ENCODE peak calls at places on chromosomes 2 and 18, in nine cellular contexts. D, U, C, T, X, Y, N, P and L are unnamed samples. For H3K9me3 and H3K4me1, the result is how much of the 10 kb centered on the place peaks cover.

GRCh38 chr2:236629961-236630872 is 60.6 kb downstream of the ACKR3 start:
- DNase-seq in T (no peak), P (no peak), N (no peak), Y (no peak), X (peak), U (no peak), D (no peak), C (peak), L (no peak)

GRCh38 chr2:236257171-236257570 is 7.0 kb downstream of the ASB18 start:
- DNase-seq in U (no peak), D (no peak), N (no peak), T (no peak), X (no peak), Y (no peak), P (no peak), C (no peak), L (no peak)

GRCh38 chr2:98388081-98388480 is 41.8 kb downstream of the CNGA3 start:
- DNase-seq in T (no peak), X (no peak), P (no peak), Y (no peak), D (no peak), N (no peak), C (no peak), U (no peak), L (no peak)

GRCh38 chr18:28594034-28594433 is 417.1 kb upstream of the CDH2 start:
- DNase-seq in C (no peak), T (no peak), U (no peak), X (no peak), Y (no peak), N (no peak), D (no peak), P (no peak), L (no peak)

GRCh38 chr2:109213646-109214417 is 84.8 kb downstream of the SH3RF3 start:
- DNase-seq in P (no peak), C (no peak), T (no peak), U (peak), D (no peak), Y (peak), N (peak), X (no peak), L (peak)

GRCh38 chr2:48126180-48126579 is 219.9 kb upstream of the FBXO11 start:
- DNase-seq in C (no peak), P (no peak), N (no peak), U (no peak), Y (no peak), T (no peak), D (no peak), X (no peak), L (no peak)

GRCh38 chr18:51030537-51031258 is 685 bp downstream of the SMAD4 start:
- DNase-seq in T (peak), U (peak), P (peak), C (peak), X (peak), D (no peak), N (peak), Y (peak), L (peak)

GRCh38 chr18:2573408-2573807 is 2.1 kb downstream of the NDC80 start:
- DNase-seq in C (no peak), P (no peak), U (no peak), X (no peak), N (no peak), Y (no peak), T (no peak), D (no peak), L (no peak)

GRCh38 chr2:95738301-95738700 is 146.5 kb downstream of the TRIM43 start:
- DNase-seq in X (no peak), C (no peak), N (no peak), P (no peak), T (no peak), U (no peak), D (no peak), Y (no peak), L (no peak)

GRCh38 chr2:60882971-60883753 is 1.8 kb downstream of the REL start:
- DNase-seq in U (no peak), N (peak), T (no peak), C (peak), P (no peak), Y (peak), X (no peak), D (no peak), L (no peak)

GRCh38 chr2:65064728-65065552 is 8.7 kb downstream of the CEP68 start:
- DNase-seq in N (peak), C (no peak), Y (peak), T (no peak), X (peak), D (no peak), U (no peak), P (peak), L (peak)

GRCh38 chr2:191304939-191305875 is 60.0 kb downstream of the MYO1B start:
- DNase-seq in N (no peak), D (no peak), X (no peak), T (no peak), C (no peak), U (peak), Y (no peak), P (no peak), L (no peak)

GRCh38 chr2:122144884-122145283 is 389.4 kb downstream of the TSN start:
- DNase-seq in N (no peak), X (no peak), D (no peak), C (no peak), Y (no peak), U (no peak), P (no peak), T (no peak), L (no peak)

GRCh38 chr2:232628466-232629200 is 4.8 kb upstream of the EFHD1 start:
- DNase-seq in C (no peak), D (no peak), X (no peak), U (no peak), Y (no peak), P (no peak), N (no peak), T (peak), L (no peak)

GRCh38 chr18:62710417-62710816 is 4.9 kb upstream of the PHLPP1 start:
- DNase-seq in C (no peak), T (no peak), U (no peak), N (no peak), P (no peak), D (no peak), Y (no peak), X (no peak), L (no peak)

GRCh38 chr2:88187038-88187676 is 17.0 kb downstream of the THNSL2 start:
- DNase-seq in U (no peak), D (peak), P (peak), X (peak), C (peak), T (no peak), Y (peak), N (peak), L (no peak)

GRCh38 chr18:9160014-9160413 is 23.4 kb downstream of the ANKRD12 start:
- DNase-seq in Y (no peak), T (no peak), U (no peak), P (no peak), X (no peak), C (no peak), D (no peak), N (no peak), L (no peak)

GRCh38 chr18:61833387-61833786 is 59.4 kb downstream of the RNF152 start:
- DNase-seq in N (no peak), C (no peak), D (no peak), X (no peak), Y (no peak), T (no peak), P (no peak), U (no peak), L (no peak)

GRCh38 chr18:45221363-45221762 is 393.9 kb upstream of the SLC14A2 start:
- DNase-seq in D (no peak), N (no peak), C (no peak), U (no peak), P (no peak), Y (no peak), T (no peak), X (no peak), L (no peak)

GRCh38 chr2:69177785-69178636 is 165.0 kb downstream of the ANTXR1 start:
- DNase-seq in X (peak), N (peak), U (peak), Y (peak), C (peak), D (peak), P (peak), T (peak), L (no peak)

GRCh38 chr2:35447210-35447609 is 908.4 kb upstream of the CRIM1 start:
- DNase-seq in C (no peak), D (no peak), Y (no peak), P (no peak), X (no peak), U (no peak), N (no peak), T (no peak), L (no peak)

GRCh38 chr2:116917196-116917595 is 897.3 kb upstream of the DDX18 start:
- DNase-seq in T (no peak), D (no peak), N (no peak), Y (no peak), C (no peak), U (no peak), P (no peak), X (no peak), L (no peak)

GRCh38 chr2:164913640-164914346 is 41.5 kb downstream of the SLC38A11 start:
- DNase-seq in T (no peak), P (no peak), D (no peak), Y (no peak), U (no peak), X (peak), C (no peak), N (no peak), L (no peak)

GRCh38 chr2:55917713-55918390 is 5.7 kb downstream of the EFEMP1 start:
- DNase-seq in U (no peak), D (no peak), P (no peak), T (no peak), C (no peak), N (no peak), Y (no peak), X (no peak), L (no peak)

GRCh38 chr2:36606925-36607324 is 9.0 kb upstream of the FEZ2 start:
- DNase-seq in Y (no peak), X (no peak), N (no peak), C (no peak), D (no peak), P (no peak), U (no peak), T (no peak), L (no peak)

GRCh38 chr2:17000083-17000482 is 334.4 kb upstream of the CYRIA start:
- DNase-seq in N (no peak), X (no peak), U (no peak), D (no peak), C (no peak), Y (no peak), T (no peak), P (no peak), L (no peak)

GRCh38 chr2:128528133-128528532 is 209.5 kb upstream of the HS6ST1 start:
- DNase-seq in T (no peak), X (peak), N (no peak), P (no peak), C (no peak), Y (no peak), D (no peak), U (no peak), L (no peak)

GRCh38 chr2:96138146-96139145 is at the start of gene ASTL:
- DNase-seq in Y (peak), D (no peak), C (no peak), U (no peak), N (peak), X (peak), P (peak), T (peak), L (peak)

GRCh38 chr2:52034706-52035105 is 1002.8 kb upstream of the NRXN1 start:
- DNase-seq in X (no peak), D (no peak), N (no peak), U (no peak), P (no peak), T (no peak), Y (no peak), C (no peak), L (no peak)

GRCh38 chr2:109142416-109143210 is 13.6 kb downstream of the SH3RF3 start:
- DNase-seq in T (no peak), N (no peak), X (no peak), U (no peak), D (no peak), Y (no peak), C (no peak), P (no peak), L (no peak)

GRCh38 chr2:152863826-152864225 is 145.4 kb downstream of the ARL6IP6 start:
- DNase-seq in X (no peak), C (no peak), Y (no peak), N (no peak), U (no peak), D (no peak), T (no peak), P (no peak), L (no peak)

GRCh38 chr2:207394812-207395534 is 134.8 kb upstream of the CREB1 start:
- DNase-seq in Y (no peak), N (peak), D (no peak), U (peak), P (no peak), X (no peak), T (no peak), C (no peak), L (no peak)

GRCh38 chr18:71398530-71398929 is 1109.7 kb downstream of the SOCS6 start:
- DNase-seq in N (no peak), C (no peak), X (no peak), U (no peak), P (no peak), T (no peak), Y (no peak), D (no peak), L (no peak)
- H3K9me3 ChIP-seq in N (under half), C (under half), X (under half), U (under half), P (under half), T (under half), Y (under half), D (under half), L (under half)

DNA sequence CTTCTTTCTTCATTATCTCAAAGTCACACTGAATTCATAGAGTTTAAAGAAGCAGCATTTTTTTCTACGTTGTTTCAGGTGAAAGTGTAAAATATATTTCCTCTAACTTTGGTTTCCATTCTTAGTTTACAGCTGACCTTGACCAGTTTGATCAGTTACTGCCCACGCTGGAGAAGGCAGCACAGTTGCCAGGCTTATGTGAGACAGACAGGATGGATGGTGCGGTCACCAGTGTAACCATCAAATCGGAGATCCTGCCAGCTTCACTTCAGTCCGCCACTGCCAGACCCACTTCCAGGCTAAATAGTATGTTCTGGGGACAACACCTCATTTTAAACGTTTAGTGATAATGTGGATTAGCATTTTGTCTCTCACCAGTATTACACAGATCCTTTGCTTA is 82.4 kb downstream of the PTRHD1 start:
- DNase-seq in T (no peak), Y (no peak), N (no peak), D (no peak), U (no peak), X (no peak), P (no peak), C (no peak), L (no peak)
- H3K4me1 ChIP-seq in T (under half), Y (under half), N (under half), D (under half), U (under half), X (under half), P (under half), C (under half), L (under half)

GRCh38 chr2:176083796-176084261 is at the start of gene EVX2:
- DNase-seq in X (no peak), U (no peak), D (no peak), Y (no peak), N (no peak), P (no peak), T (no peak), C (no peak), L (no peak)
- H3K9me3 ChIP-seq in X (under half), U (under half), D (under half), Y (under half), N (under half), P (under half), T (under half), C (under half), L (under half)

GRCh38 chr2:50591642-50592041 is 440.3 kb downstream of the NRXN1 start:
- DNase-seq in P (peak), X (no peak), U (no peak), C (no peak), Y (no peak), T (peak), D (no peak), N (no peak), L (no peak)

GRCh38 chr2:50596521-50596920 is 435.4 kb downstream of the NRXN1 start:
- DNase-seq in X (no peak), Y (no peak), N (no peak), C (no peak), P (no peak), U (no peak), D (no peak), T (no peak), L (no peak)

GRCh38 chr2:50594233-50594632 is 437.7 kb downstream of the NRXN1 start:
- DNase-seq in U (no peak), N (no peak), C (no peak), T (no peak), Y (no peak), X (no peak), P (no peak), D (no peak), L (no peak)

GRCh38 chr2:50591021-50591420 is 440.9 kb downstream of the NRXN1 start:
- DNase-seq in U (no peak), P (no peak), X (no peak), T (no peak), D (no peak), C (no peak), Y (no peak), N (no peak), L (no peak)
- H3K4me1 ChIP-seq in U (under half), P (under half), X (under half), T (under half), D (under half), C (under half), Y (under half), N (under half), L (under half)

DNA sequence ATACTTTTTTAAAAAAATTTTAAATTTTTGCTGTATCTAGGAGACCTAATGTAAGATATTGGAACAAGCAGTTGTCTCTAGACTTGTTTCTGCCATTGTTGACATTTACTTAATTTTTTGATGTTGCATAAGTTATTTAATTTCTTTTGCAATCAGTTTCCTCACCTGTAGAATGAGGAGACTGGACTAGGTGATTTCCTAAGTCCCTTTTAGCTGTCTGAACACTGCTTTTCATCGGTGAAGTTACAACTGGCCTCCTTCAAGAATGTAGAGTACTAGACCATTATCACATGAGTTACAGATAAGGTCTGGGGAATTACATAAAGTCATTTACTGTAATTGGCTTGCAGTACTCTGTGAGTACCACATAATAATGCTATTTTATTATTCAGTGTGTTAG is 147.6 kb downstream of the LTBP1 start:
- DNase-seq in Y (no peak), U (no peak), X (no peak), C (no peak), P (no peak), N (no peak), D (no peak), T (no peak), L (no peak)
- H3K9me3 ChIP-seq in Y (under half), U (under half), X (under half), C (under half), P (under half), N (under half), D (under half), T (under half), L (under half)

GRCh38 chr2:74031203-74031602 is 46.5 kb downstream of the TET3 start:
- DNase-seq in T (no peak), D (no peak), U (no peak), N (no peak), P (no peak), Y (no peak), X (no peak), C (no peak), L (no peak)
- H3K4me1 ChIP-seq in T (under half), D (under half), U (under half), N (half or more), P (under half), Y (under half), X (under half), C (under half), L (half or more)

DNA sequence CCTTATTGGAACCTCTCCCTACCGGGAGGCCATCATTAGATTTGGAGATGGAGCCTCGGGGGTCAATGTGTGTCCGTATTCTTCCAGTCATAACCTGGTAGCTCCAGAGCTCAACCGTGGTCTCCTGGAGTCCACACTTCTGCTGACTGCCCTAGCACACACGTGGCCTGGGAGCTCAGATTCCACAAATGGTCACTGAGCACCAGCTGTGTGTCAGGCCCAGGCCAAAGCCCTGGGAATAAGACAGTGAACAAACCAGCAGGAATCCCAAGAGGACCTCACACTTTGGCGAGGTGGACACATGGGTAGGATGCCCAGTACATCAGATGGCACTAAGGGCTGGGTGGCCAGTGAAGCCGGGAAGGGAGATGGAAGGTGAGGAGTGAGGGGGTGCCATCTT is 15.5 kb downstream of the GYPC start:
- DNase-seq in P (no peak), C (no peak), N (no peak), X (no peak), D (no peak), Y (no peak), U (no peak), T (no peak), L (no peak)
- H3K9me3 ChIP-seq in P (under half), C (under half), N (under half), X (under half), D (under half), Y (under half), U (under half), T (under half), L (under half)

GRCh38 chr18:71209944-71210343 is 921.1 kb downstream of the SOCS6 start:
- DNase-seq in P (no peak), Y (no peak), X (no peak), T (no peak), C (no peak), N (no peak), U (no peak), D (no peak), L (no peak)
- H3K4me1 ChIP-seq in P (under half), Y (under half), X (under half), T (under half), C (under half), N (under half), U (under half), D (under half), L (under half)

GRCh38 chr2:79554899-79555298 is 42.0 kb downstream of the CTNNA2 start:
- DNase-seq in U (no peak), Y (no peak), C (no peak), D (no peak), T (no peak), X (no peak), P (no peak), N (no peak), L (no peak)
- H3K9me3 ChIP-seq in U (under half), Y (under half), C (under half), D (under half), T (under half), X (under half), P (under half), N (under half), L (under half)